ENCODE peak calls at places on chromosomes 16 and 17, in ten cellular contexts. L, O, I, T, C, M, Q, B, X and J are unnamed samples.

GRCh38 chr17:17971431-17972125 is 622 bp downstream of the TOM1L2 start:
- DNase-seq in L (no peak), O (peak; percentile 21), I (no peak), T (no peak), C (peak; percentile 74), M (peak; percentile 21), Q (no peak), B (peak; percentile 47), X (no peak), J (peak; percentile 35)

GRCh38 chr16:30786936-30787612 is at the start of gene ZNF629:
- DNase-seq in L (peak; percentile 39), O (peak; percentile 45), I (no peak), T (no peak), C (peak; percentile 89), M (peak; percentile 55), Q (peak; percentile 79), B (peak; percentile 71), X (no peak), J (peak; percentile 74)

GRCh38 chr17:80442764-80443163 is 27.8 kb downstream of the ENDOV start:
- DNase-seq in L (no peak), O (no peak), I (no peak), T (no peak), C (no peak), M (no peak), Q (no peak), B (no peak), X (no peak), J (no peak)

GRCh38 chr16:75138636-75139035 is 9.7 kb upstream of the ZFP1 start:
- DNase-seq in L (no peak), O (no peak), I (no peak), T (no peak), C (no peak), M (no peak), Q (no peak), B (no peak), X (no peak), J (no peak)

GRCh38 chr17:50892101-50892776 is 26.1 kb upstream of the TOB1 start:
- DNase-seq in L (no peak), O (no peak), I (no peak), T (no peak), C (no peak), M (no peak), Q (peak; percentile 72), B (peak; percentile 2), X (no peak), J (no peak)

GRCh38 chr16:1218930-1219611 is 6.0 kb downstream of the TPSG1 start:
- DNase-seq in L (no peak), O (no peak), I (no peak), T (no peak), C (no peak), M (no peak), Q (no peak), B (no peak), X (no peak), J (no peak)

GRCh38 chr17:62703776-62704380 is 76.4 kb downstream of the MRC2 start:
- DNase-seq in L (no peak), O (peak; percentile 44), I (no peak), T (no peak), C (peak; percentile 87), M (peak; percentile 64), Q (no peak), B (peak; percentile 83), X (no peak), J (no peak)

GRCh38 chr16:10088380-10088793 is 93.8 kb downstream of the GRIN2A start:
- DNase-seq in L (no peak), O (no peak), I (no peak), T (no peak), C (no peak), M (no peak), Q (no peak), B (no peak), X (no peak), J (no peak)

GRCh38 chr16:84045001-84045817 is 2.6 kb upstream of the SLC38A8 start:
- DNase-seq in L (no peak), O (no peak), I (no peak), T (no peak), C (no peak), M (no peak), Q (no peak), B (no peak), X (no peak), J (no peak)

GRCh38 chr17:18262111-18262510 is 1.6 kb downstream of the MIEF2 start:
- DNase-seq in L (no peak), O (no peak), I (no peak), T (no peak), C (no peak), M (no peak), Q (no peak), B (no peak), X (no peak), J (no peak)

GRCh38 chr17:81083125-81083765 is 48.3 kb downstream of the BAIAP2 start:
- DNase-seq in L (no peak), O (peak; percentile 20), I (no peak), T (no peak), C (no peak), M (peak; percentile 85), Q (peak; percentile 94), B (peak; percentile 93), X (no peak), J (peak; percentile 60)

GRCh38 chr17:27396941-27397340 is 59.3 kb upstream of the KSR1 start:
- DNase-seq in L (no peak), O (no peak), I (no peak), T (no peak), C (no peak), M (no peak), Q (no peak), B (no peak), X (no peak), J (no peak)

GRCh38 chr16:88508376-88508867 is 55.3 kb downstream of the ZFPM1 start:
- DNase-seq in L (no peak), O (no peak), I (no peak), T (no peak), C (no peak), M (no peak), Q (peak; percentile 41), B (no peak), X (no peak), J (no peak)
- H3K4me1 ChIP-seq in L (peaks cover 17% of the 10 kb centered on the region), O (peaks cover 6% of the 10 kb centered on the region), I (no peaks in the 10 kb centered on the region), T (no peaks in the 10 kb centered on the region), C (no peaks in the 10 kb centered on the region), M (peaks cover 16% of the 10 kb centered on the region), Q (peaks cover 69% of the 10 kb centered on the region), B (peaks cover 78% of the 10 kb centered on the region), X (no peaks in the 10 kb centered on the region), J (no peaks in the 10 kb centered on the region)

DNA sequence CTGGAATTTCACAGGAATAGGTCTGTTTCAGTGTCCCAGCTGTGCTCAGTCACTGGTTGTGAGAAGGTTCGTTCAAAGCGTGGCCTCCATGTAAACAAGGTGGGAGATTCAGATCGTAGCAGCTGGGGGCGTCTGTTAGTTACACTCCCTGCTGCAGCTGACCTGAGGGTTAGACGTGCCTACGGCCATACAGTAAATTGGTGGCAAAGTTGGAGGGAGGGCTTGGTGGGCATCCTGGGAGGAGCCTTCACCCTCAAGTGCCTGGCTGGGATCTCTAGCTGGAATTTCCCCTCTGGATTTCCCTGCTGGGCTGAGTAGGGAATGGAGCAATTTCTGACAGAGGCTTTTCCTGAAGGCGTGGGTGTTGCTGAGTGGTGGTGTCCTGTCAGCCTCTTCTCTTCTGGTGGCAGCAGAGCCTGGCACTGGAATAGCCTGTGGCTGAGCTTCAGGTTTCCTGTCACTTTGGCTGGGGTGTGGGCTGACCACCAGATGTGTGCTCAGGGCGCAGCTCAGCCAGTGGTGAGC is 6.4 kb downstream of the FCSK start:
- DNase-seq in L (no peak), O (peak; percentile 64), I (no peak), T (no peak), C (no peak), M (no peak), Q (no peak), B (no peak), X (no peak), J (no peak)
- TF ChIP-seq POLR2AphosphoS5 in L (no peak), O (no peak), I (no peak), T (no peak), C (no peak), M (no peak), Q (no peak), B (no peak), X (no peak), J (no peak)

DNA sequence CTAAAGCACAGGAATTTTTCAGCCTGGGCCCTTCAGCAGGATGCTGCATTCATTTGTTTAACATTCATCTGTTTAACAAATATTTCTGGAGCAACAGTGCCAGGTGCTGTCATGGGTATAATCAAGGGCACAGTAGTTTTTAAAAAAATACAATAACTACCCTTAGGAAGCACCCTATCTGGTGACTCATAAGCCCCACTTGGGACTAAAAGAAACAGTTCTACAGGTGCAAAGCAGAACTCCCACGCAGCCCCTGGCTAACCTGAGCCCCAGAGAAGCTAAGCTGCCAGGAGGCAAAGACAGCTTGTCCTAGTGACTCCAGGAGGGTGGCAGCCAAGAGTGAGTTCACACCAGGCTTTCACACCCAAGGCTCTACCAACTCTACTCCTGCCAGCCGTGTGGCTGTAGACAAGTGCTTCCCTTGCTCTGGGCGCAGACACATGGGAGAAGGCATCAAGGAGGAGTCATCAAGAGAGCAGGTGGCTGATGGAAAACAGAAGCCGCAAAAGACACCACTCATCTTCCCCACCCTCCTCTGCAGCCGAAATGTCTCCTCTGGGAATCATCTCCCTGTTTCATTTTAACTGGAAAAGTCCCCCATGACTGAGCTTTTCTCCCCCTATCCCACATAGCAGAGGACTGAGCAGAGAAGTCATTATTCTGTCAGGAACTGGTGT is 14.4 kb downstream of the CUEDC1 start:
- DNase-seq in L (no peak), O (no peak), I (peak; percentile 27), T (no peak), C (peak; percentile 92), M (no peak), Q (no peak), B (no peak), X (no peak), J (peak; percentile 45)
- H3K4me1 ChIP-seq in L (peaks cover 96% of the 10 kb centered on the region), O (peaks cover 4% of the 10 kb centered on the region), I (peaks cover 45% of the 10 kb centered on the region), T (peaks cover 7% of the 10 kb centered on the region), C (peaks cover 100% of the 10 kb centered on the region), M (peaks cover 29% of the 10 kb centered on the region), Q (peaks cover 71% of the 10 kb centered on the region), B (peaks cover 69% of the 10 kb centered on the region), X (peaks cover 92% of the 10 kb centered on the region), J (peaks cover 18% of the 10 kb centered on the region)

GRCh38 chr16:81455720-81456494 is 11.3 kb downstream of the CMIP start:
- DNase-seq in L (no peak), O (no peak), I (no peak), T (no peak), C (no peak), M (no peak), Q (no peak), B (no peak), X (no peak), J (no peak)
- TF ChIP-seq POLR2AphosphoS5 in L (no peak), O (no peak), I (no peak), T (no peak), C (no peak), M (no peak), Q (no peak), B (no peak), X (no peak), J (no peak)

DNA sequence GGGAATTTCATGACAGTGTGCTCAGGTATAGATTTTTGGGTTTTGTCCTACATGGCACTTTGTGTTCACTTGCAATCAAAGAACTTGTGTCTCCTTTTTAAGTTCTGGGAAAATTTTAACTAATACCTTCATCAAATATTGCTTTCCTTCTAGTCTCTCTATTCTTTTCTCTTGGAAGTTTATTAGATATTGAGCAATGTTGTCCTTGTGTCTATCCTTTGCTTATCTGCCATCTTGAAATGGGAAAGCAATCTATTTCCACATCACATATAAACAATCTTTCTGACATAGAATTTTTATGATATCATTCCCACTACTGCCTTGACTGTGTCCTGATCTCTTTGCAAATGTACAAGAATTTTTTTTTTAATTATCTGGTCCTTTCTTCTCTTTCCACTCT is 4.4 kb upstream of the ABCA9 start:
- DNase-seq in L (no peak), O (no peak), I (no peak), T (no peak), C (no peak), M (no peak), Q (no peak), B (no peak), X (no peak), J (no peak)
- H3K4me1 ChIP-seq in L (no peaks in the 10 kb centered on the region), O (peaks cover 3% of the 10 kb centered on the region), I (no peaks in the 10 kb centered on the region), T (peaks cover 5% of the 10 kb centered on the region), C (peaks cover 5% of the 10 kb centered on the region), M (no peaks in the 10 kb centered on the region), Q (peaks cover 33% of the 10 kb centered on the region), B (no peaks in the 10 kb centered on the region), X (no peaks in the 10 kb centered on the region), J (no peaks in the 10 kb centered on the region)